ENCODE peak calls at places on chromosomes 16 and 17, in ten cellular contexts. R is fibroblast of lung; C is tibial artery; G is activated effector memory CD4-positive, alpha-beta T cell treated with Interleukin-2 at 50 U/mL for 16 hours; S is neuronal stem cell; J is left cardiac atrium; Y is CD4-positive, CD25-positive, alpha-beta regulatory T cell; X is Kasumi-1; W is posterior vena cava; D is right lobe of liver. P is an unnamed sample.

GRCh38 chr17:79986441-79987186 is 49.1 kb downstream of the TBC1D16 start:
- DNase-seq in R (peak; percentile 88), C (no peak), G (no peak), S (no peak), J (peak; percentile 54), Y (no peak), X (no peak), W (peak; percentile 76), D (peak; percentile 80), P (no peak)

GRCh38 chr17:40678902-40679522 is 14.0 kb upstream of the KRT222 start:
- DNase-seq in R (no peak), C (no peak), G (no peak), S (no peak), J (no peak), Y (no peak), X (no peak), W (no peak), D (no peak), P (no peak)

GRCh38 chr16:13634921-13635320 is 285.0 kb upstream of the ERCC4 start:
- DNase-seq in R (no peak), C (no peak), G (no peak), S (no peak), J (no peak), Y (no peak), X (no peak), W (no peak), D (no peak), P (no peak)

GRCh38 chr17:20284575-20284974 is 182.8 kb downstream of the LGALS9B start:
- DNase-seq in R (no peak), C (no peak), G (no peak), S (no peak), J (no peak), Y (no peak), X (no peak), W (no peak), D (no peak), P (no peak)

GRCh38 chr16:83734136-83734535 is 73.6 kb upstream of the HSBP1 start:
- DNase-seq in R (no peak), C (no peak), G (no peak), S (no peak), J (no peak), Y (no peak), X (no peak), W (no peak), D (no peak), P (no peak)

GRCh38 chr17:1422907-1423306 is 22.9 kb upstream of the YWHAE start:
- DNase-seq in R (peak; percentile 96), C (no peak), G (no peak), S (no peak), J (peak; percentile 40), Y (no peak), X (no peak), W (no peak), D (no peak), P (peak; percentile 95)

GRCh38 chr17:67107811-67108210 is 63.5 kb downstream of the CACNG1 start:
- DNase-seq in R (no peak), C (no peak), G (no peak), S (no peak), J (no peak), Y (no peak), X (no peak), W (no peak), D (no peak), P (no peak)

GRCh38 chr17:77376795-77377751 is 236.3 kb downstream of the SEC14L1 start:
- DNase-seq in R (peak; percentile 93), C (peak; percentile 82), G (no peak), S (no peak), J (peak; percentile 56), Y (no peak), X (no peak), W (no peak), D (peak; percentile 58), P (no peak)

GRCh38 chr17:28960256-28961106 is 9.2 kb upstream of the PHF12 start:
- DNase-seq in R (no peak), C (peak; percentile 48), G (no peak), S (no peak), J (peak; percentile 16), Y (no peak), X (no peak), W (peak; percentile 51), D (no peak), P (no peak)

GRCh38 chr16:67115649-67116048 is 5.9 kb downstream of the PHAF1 start:
- DNase-seq in R (peak; percentile 67), C (peak; percentile 54), G (no peak), S (no peak), J (no peak), Y (no peak), X (no peak), W (no peak), D (no peak), P (no peak)

GRCh38 chr16:58492735-58493134 is 7.2 kb upstream of the NDRG4 start:
- DNase-seq in R (no peak), C (no peak), G (no peak), S (no peak), J (no peak), Y (no peak), X (no peak), W (peak; percentile 49), D (no peak), P (no peak)

GRCh38 chr17:55527520-55528118 is 16.4 kb upstream of the SMIM36 start:
- DNase-seq in R (peak; percentile 83), C (no peak), G (no peak), S (peak; percentile 54), J (no peak), Y (peak; percentile 0), X (peak; percentile 87), W (no peak), D (no peak), P (peak; percentile 33)

GRCh38 chr17:66469890-66470289 is 167.5 kb downstream of the PRKCA start:
- DNase-seq in R (no peak), C (no peak), G (no peak), S (no peak), J (no peak), Y (no peak), X (no peak), W (no peak), D (no peak), P (no peak)

GRCh38 chr16:50889276-50889675 is 147.4 kb downstream of the CYLD start:
- DNase-seq in R (no peak), C (no peak), G (no peak), S (no peak), J (no peak), Y (no peak), X (no peak), W (no peak), D (no peak), P (no peak)

GRCh38 chr17:72077326-72077960 is 43.4 kb upstream of the SOX9 start:
- DNase-seq in R (no peak), C (no peak), G (no peak), S (no peak), J (no peak), Y (no peak), X (no peak), W (no peak), D (no peak), P (no peak)

GRCh38 chr16:85102106-85102630 is 10.1 kb downstream of the CIBAR2 start:
- DNase-seq in R (no peak), C (no peak), G (no peak), S (no peak), J (no peak), Y (no peak), X (no peak), W (no peak), D (no peak), P (no peak)

GRCh38 chr17:64020068-64020766 is at the start of gene ICAM2:
- DNase-seq in R (no peak), C (no peak), G (peak; percentile 87), S (no peak), J (peak; percentile 75), Y (peak; percentile 96), X (peak; percentile 78), W (no peak), D (peak; percentile 71), P (no peak)

GRCh38 chr16:72649254-72649944 is 398.5 kb downstream of the ZFHX3 start:
- DNase-seq in R (no peak), C (no peak), G (no peak), S (no peak), J (no peak), Y (no peak), X (no peak), W (no peak), D (no peak), P (no peak)

GRCh38 chr16:79997257-79997656 is 396.7 kb upstream of the MAF start:
- DNase-seq in R (peak; percentile 10), C (no peak), G (no peak), S (no peak), J (no peak), Y (no peak), X (no peak), W (no peak), D (no peak), P (no peak)

GRCh38 chr17:13594310-13594709 is 7.4 kb downstream of the HS3ST3A1 start:
- DNase-seq in R (no peak), C (no peak), G (no peak), S (no peak), J (no peak), Y (no peak), X (no peak), W (no peak), D (no peak), P (no peak)

GRCh38 chr16:27449434-27450188 is 47.6 kb downstream of the IL21R start:
- DNase-seq in R (no peak), C (no peak), G (peak; percentile 41), S (no peak), J (no peak), Y (peak; percentile 69), X (no peak), W (no peak), D (peak; percentile 43), P (no peak)

GRCh38 chr17:50146927-50147640 is 3.4 kb downstream of the PPP1R9B start:
- DNase-seq in R (no peak), C (peak; percentile 89), G (no peak), S (no peak), J (no peak), Y (no peak), X (no peak), W (no peak), D (no peak), P (no peak)

GRCh38 chr17:3469529-3469928 is 2.1 kb downstream of the SPATA22 start:
- DNase-seq in R (no peak), C (no peak), G (no peak), S (no peak), J (no peak), Y (no peak), X (no peak), W (no peak), D (no peak), P (no peak)

GRCh38 chr16:5460701-5461100 is 363.1 kb upstream of the EEF2KMT start:
- DNase-seq in R (no peak), C (no peak), G (no peak), S (no peak), J (no peak), Y (no peak), X (no peak), W (no peak), D (no peak), P (no peak)

GRCh38 chr17:44878627-44879221 is 20.5 kb downstream of the EFTUD2 start:
- DNase-seq in R (peak; percentile 53), C (no peak), G (no peak), S (no peak), J (no peak), Y (peak; percentile 26), X (peak; percentile 62), W (no peak), D (no peak), P (no peak)

P was measured in glomerular endothelial cell.